ENCODE peak calls at places on chromosomes 3 and 15, in five cellular contexts. P is fibroblast of pulmonary artery, E is right lobe of liver, G is ovary, N is tibial nerve. D is an unnamed sample.

GRCh38 chr15:68729789-68730201 is 90.9 kb downstream of the ANP32A start:
- DNase-seq in P (peak; percentile 46), E (no peak), G (no peak), N (no peak), D (no peak)

GRCh38 chr3:4848176-4848575 is 131.1 kb upstream of the BHLHE40 start:
- DNase-seq in P (no peak), E (no peak), N (no peak), G (no peak), D (no peak)

GRCh38 chr3:152458725-152459515 is 190.2 kb downstream of the MBNL1 start:
- DNase-seq in G (no peak), N (no peak), E (no peak), P (no peak), D (no peak)

GRCh38 chr3:118102737-118103136 is 931.9 kb downstream of the IGSF11 start:
- DNase-seq in N (no peak), E (no peak), P (no peak), G (no peak), D (no peak)

GRCh38 chr3:36496734-36497133 is 116.4 kb downstream of the STAC start:
- DNase-seq in P (peak; percentile 68), E (no peak), N (no peak), G (no peak), D (no peak)

GRCh38 chr3:188881954-188882641 is 289.7 kb upstream of the TPRG1 start:
- DNase-seq in P (peak; percentile 85), N (no peak), G (no peak), E (no peak), D (no peak)

GRCh38 chr3:184592411-184593200 is 31.0 kb downstream of the EPHB3 start:
- DNase-seq in E (no peak), P (peak; percentile 25), N (no peak), G (peak; percentile 89), D (no peak)

GRCh38 chr15:75989045-75989444 is 23.2 kb downstream of the NRG4 start:
- DNase-seq in E (no peak), P (no peak), N (no peak), G (no peak), D (no peak)

GRCh38 chr3:59084598-59084997 is 34.8 kb upstream of the CFAP20DC start:
- DNase-seq in N (no peak), G (no peak), E (no peak), P (no peak), D (no peak)

GRCh38 chr3:156908398-156908797 is 82.2 kb downstream of the LEKR1 start:
- DNase-seq in E (no peak), N (no peak), G (no peak), P (no peak), D (no peak)

GRCh38 chr3:152620395-152620794 is 214.5 kb upstream of the P2RY1 start:
- DNase-seq in N (no peak), E (peak; percentile 58), G (no peak), P (no peak), D (no peak)

GRCh38 chr3:127706785-127707351 is 34.1 kb downstream of the ABTB1 start:
- DNase-seq in P (no peak), G (no peak), E (peak; percentile 36), N (no peak), D (no peak)

GRCh38 chr15:42070276-42070965 is 23.9 kb downstream of the PLA2G4D start:
- DNase-seq in P (no peak), G (no peak), E (no peak), N (no peak), D (no peak)

DNA sequence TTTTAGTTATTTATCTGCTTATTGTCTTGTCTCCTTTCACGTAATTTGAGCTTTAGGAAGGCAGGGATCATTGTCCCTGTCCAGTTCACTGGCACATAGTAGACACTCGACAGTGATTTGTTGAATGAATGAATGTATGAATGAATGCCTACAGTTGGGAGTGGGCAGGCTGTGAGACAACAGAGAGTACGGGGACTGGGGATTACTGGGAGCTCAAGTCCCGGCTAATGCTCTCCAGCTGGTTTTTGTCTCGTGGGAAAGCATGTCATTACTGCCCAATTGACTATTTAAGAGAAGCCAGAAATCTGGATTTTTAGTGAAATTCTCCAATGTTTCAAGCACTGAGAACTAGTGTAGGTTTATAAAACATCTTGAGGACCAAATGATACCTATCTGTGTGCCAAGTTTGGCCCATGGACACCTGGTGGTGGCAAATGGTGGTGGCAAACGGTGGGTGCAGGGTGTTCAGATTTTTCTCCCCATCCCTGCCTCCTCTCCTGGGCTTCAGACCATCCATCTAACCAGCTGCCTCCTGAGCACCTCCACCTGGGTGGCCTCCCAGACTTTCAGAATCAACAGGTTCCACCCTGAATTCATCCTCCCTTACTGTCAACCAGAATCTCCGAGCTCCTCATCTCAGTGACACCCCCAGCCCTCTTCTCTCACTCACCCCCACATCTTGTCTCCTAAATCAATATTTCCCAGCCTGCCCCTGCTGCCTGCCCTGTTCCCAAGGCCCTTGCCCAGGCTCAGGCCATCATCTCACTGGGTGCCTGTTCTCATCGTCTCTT is 36.2 kb upstream of the TRH start:
- DNase-seq in P (no peak), N (no peak), E (peak; percentile 20), G (no peak), D (no peak)
- TF ChIP-seq CTCF in P (peak; percentile 10), N (no peak), E (no peak), G (no peak), D (no peak)

DNA sequence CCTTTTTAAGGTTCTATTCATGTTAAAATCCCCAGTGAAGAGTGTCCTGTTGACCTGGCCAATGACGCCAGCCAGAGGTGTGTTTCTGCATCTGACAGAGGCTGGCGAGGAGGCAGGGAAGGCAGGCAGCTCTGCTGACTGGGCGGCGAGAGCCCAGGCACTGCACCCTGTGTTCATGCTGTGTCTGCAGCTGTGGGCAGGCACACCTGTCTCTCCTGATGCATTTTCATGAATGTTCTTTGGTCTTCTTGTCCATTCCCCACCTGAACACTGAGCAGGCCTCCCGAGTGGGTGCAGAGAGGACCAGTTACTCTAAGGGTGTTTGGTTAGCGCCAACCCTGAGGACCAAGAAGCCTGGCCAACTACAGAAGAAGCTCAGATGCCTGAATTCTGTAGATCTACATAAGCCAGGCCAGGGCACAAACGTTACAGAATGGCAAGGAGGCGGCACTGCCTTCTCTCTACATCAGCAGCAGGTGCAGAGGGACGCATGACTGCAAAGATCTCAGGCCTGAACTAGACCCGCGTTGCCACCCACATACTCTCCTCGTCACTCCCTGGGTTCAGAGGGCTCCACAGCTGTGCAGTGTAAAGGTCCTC is 233.7 kb downstream of the OCA2 start:
- DNase-seq in P (no peak), E (no peak), N (no peak), G (no peak), D (no peak)
- H3K4me3 ChIP-seq in P (no peak overlapping the region), E (no peak overlapping the region), N (no peak overlapping the region), G (no peak overlapping the region), D (no peak overlapping the region)

GRCh38 chr15:77657629-77658238 is 25.0 kb upstream of the LINGO1 start:
- DNase-seq in N (no peak), P (no peak), E (no peak), G (no peak), D (no peak)

GRCh38 chr15:77664428-77664827 is 31.7 kb upstream of the LINGO1 start:
- DNase-seq in P (no peak), G (no peak), N (no peak), E (no peak), D (no peak)

GRCh38 chr15:77656294-77656693 is 23.6 kb upstream of the LINGO1 start:
- DNase-seq in N (no peak), E (no peak), P (no peak), G (no peak), D (no peak)

GRCh38 chr15:77654975-77655374 is 22.3 kb upstream of the LINGO1 start:
- DNase-seq in E (no peak), P (no peak), G (no peak), N (no peak), D (no peak)

GRCh38 chr15:77659350-77660321 is 26.9 kb upstream of the LINGO1 start:
- DNase-seq in N (no peak), P (peak; percentile 50), E (no peak), G (peak; percentile 50), D (no peak)
- TF ChIP-seq CTCF in N (no peak), P (peak; percentile 37), E (peak; percentile 43), G (no peak), D (no peak)

GRCh38 chr3:106957021-106957420 is 420.2 kb upstream of the CCDC54 start:
- DNase-seq in P (no peak), N (no peak), G (no peak), E (no peak), D (no peak)
- H3K4me3 ChIP-seq in P (no peak overlapping the region), N (no peak overlapping the region), G (no peak overlapping the region), E (no peak overlapping the region), D (no peak overlapping the region)

D was measured in esophagus squamous epithelium.